ENCODE peak calls at places on chromosomes 12 and 14, in five cellular contexts. One of them, this sample, is unnamed.

GRCh38 chr12:120445911-120446909 is at the start of the genes GATC and TRIAP1:
- DNase-seq in H4: peak; percentile 78
- DNase-seq in smooth muscle cell of the brain vasculature: no peak
- DNase-seq in activated CD4-positive, alpha-beta T cell treated with anti-CD3 and anti-CD28 coated beads for 48 hours: peak; percentile 93
- DNase-seq in amygdala: peak; percentile 75
- DNase-seq in this sample: peak; percentile 91

GRCh38 chr14:59246566-59246965 is 58.1 kb downstream of the DAAM1 start:
- DNase-seq in H4: no peak
- DNase-seq in smooth muscle cell of the brain vasculature: no peak
- DNase-seq in activated CD4-positive, alpha-beta T cell treated with anti-CD3 and anti-CD28 coated beads for 48 hours: no peak
- DNase-seq in amygdala: no peak
- DNase-seq in this sample: no peak

GRCh38 chr12:48977290-48978281 is 536 bp upstream of the WNT1 start:
- DNase-seq in H4: no peak
- DNase-seq in smooth muscle cell of the brain vasculature: no peak
- DNase-seq in activated CD4-positive, alpha-beta T cell treated with anti-CD3 and anti-CD28 coated beads for 48 hours: peak; percentile 90
- DNase-seq in amygdala: no peak
- DNase-seq in this sample: peak; percentile 70

GRCh38 chr14:105665247-105665950 is 139.0 kb downstream of the TMEM121 start:
- DNase-seq in H4: no peak
- DNase-seq in smooth muscle cell of the brain vasculature: no peak
- DNase-seq in activated CD4-positive, alpha-beta T cell treated with anti-CD3 and anti-CD28 coated beads for 48 hours: no peak
- DNase-seq in amygdala: no peak
- DNase-seq in this sample: no peak

GRCh38 chr14:50961606-50962259 is 17.4 kb upstream of the PYGL start:
- DNase-seq in H4: peak; percentile 90
- DNase-seq in smooth muscle cell of the brain vasculature: no peak
- DNase-seq in activated CD4-positive, alpha-beta T cell treated with anti-CD3 and anti-CD28 coated beads for 48 hours: no peak
- DNase-seq in amygdala: no peak
- DNase-seq in this sample: peak; percentile 84

GRCh38 chr12:63977441-63977840 is 132.9 kb downstream of the SRGAP1 start:
- DNase-seq in H4: no peak
- DNase-seq in smooth muscle cell of the brain vasculature: no peak
- DNase-seq in activated CD4-positive, alpha-beta T cell treated with anti-CD3 and anti-CD28 coated beads for 48 hours: no peak
- DNase-seq in amygdala: no peak
- DNase-seq in this sample: no peak

GRCh38 chr14:37968664-37969225 is 239.0 kb upstream of the SSTR1 start:
- DNase-seq in H4: no peak
- DNase-seq in smooth muscle cell of the brain vasculature: no peak
- DNase-seq in activated CD4-positive, alpha-beta T cell treated with anti-CD3 and anti-CD28 coated beads for 48 hours: no peak
- DNase-seq in amygdala: no peak
- DNase-seq in this sample: no peak

GRCh38 chr12:112514926-112515642 is 96.3 kb downstream of the PTPN11 start:
- DNase-seq in H4: no peak
- DNase-seq in smooth muscle cell of the brain vasculature: no peak
- DNase-seq in activated CD4-positive, alpha-beta T cell treated with anti-CD3 and anti-CD28 coated beads for 48 hours: no peak
- DNase-seq in amygdala: no peak
- DNase-seq in this sample: no peak

GRCh38 chr12:42612258-42612608 is 22.7 kb upstream of the PRICKLE1 start:
- DNase-seq in H4: no peak
- DNase-seq in smooth muscle cell of the brain vasculature: no peak
- DNase-seq in activated CD4-positive, alpha-beta T cell treated with anti-CD3 and anti-CD28 coated beads for 48 hours: no peak
- DNase-seq in amygdala: no peak
- DNase-seq in this sample: no peak

GRCh38 chr12:49783917-49784676 is 42.7 kb downstream of the TMBIM6 start:
- DNase-seq in H4: peak; percentile 27
- DNase-seq in smooth muscle cell of the brain vasculature: peak; percentile 17
- DNase-seq in activated CD4-positive, alpha-beta T cell treated with anti-CD3 and anti-CD28 coated beads for 48 hours: no peak
- DNase-seq in amygdala: no peak
- DNase-seq in this sample: no peak

GRCh38 chr12:114288071-114288470 is 117.9 kb downstream of the TBX5 start:
- DNase-seq in H4: peak; percentile 50
- DNase-seq in smooth muscle cell of the brain vasculature: no peak
- DNase-seq in activated CD4-positive, alpha-beta T cell treated with anti-CD3 and anti-CD28 coated beads for 48 hours: no peak
- DNase-seq in amygdala: no peak
- DNase-seq in this sample: peak; percentile 78

GRCh38 chr12:6276936-6277615 is 33.4 kb upstream of the PLEKHG6 start:
- DNase-seq in H4: peak; percentile 46
- DNase-seq in smooth muscle cell of the brain vasculature: no peak
- DNase-seq in activated CD4-positive, alpha-beta T cell treated with anti-CD3 and anti-CD28 coated beads for 48 hours: no peak
- DNase-seq in amygdala: no peak
- DNase-seq in this sample: no peak

GRCh38 chr12:20830456-20830855 is 20.0 kb downstream of the SLCO1B3 start:
- DNase-seq in H4: no peak
- DNase-seq in smooth muscle cell of the brain vasculature: no peak
- DNase-seq in activated CD4-positive, alpha-beta T cell treated with anti-CD3 and anti-CD28 coated beads for 48 hours: no peak
- DNase-seq in amygdala: no peak
- DNase-seq in this sample: no peak

GRCh38 chr12:54033106-54033979 is 493 bp downstream of the HOXC5 start:
- DNase-seq in H4: no peak
- DNase-seq in smooth muscle cell of the brain vasculature: no peak
- DNase-seq in activated CD4-positive, alpha-beta T cell treated with anti-CD3 and anti-CD28 coated beads for 48 hours: no peak
- DNase-seq in amygdala: no peak
- DNase-seq in this sample: peak; percentile 80

GRCh38 chr12:2244013-2244861 is 191.4 kb downstream of the CACNA1C start:
- DNase-seq in H4: peak; percentile 88
- DNase-seq in smooth muscle cell of the brain vasculature: peak; percentile 92
- DNase-seq in activated CD4-positive, alpha-beta T cell treated with anti-CD3 and anti-CD28 coated beads for 48 hours: no peak
- DNase-seq in amygdala: no peak
- DNase-seq in this sample: peak; percentile 94

GRCh38 chr14:46250113-46250703 is 401.4 kb downstream of the RPL10L start:
- DNase-seq in H4: peak; percentile 25
- DNase-seq in smooth muscle cell of the brain vasculature: no peak
- DNase-seq in activated CD4-positive, alpha-beta T cell treated with anti-CD3 and anti-CD28 coated beads for 48 hours: no peak
- DNase-seq in amygdala: no peak
- DNase-seq in this sample: no peak

GRCh38 chr14:104591031-104591430 is 11.5 kb downstream of the C14orf180 start:
- DNase-seq in H4: no peak
- DNase-seq in smooth muscle cell of the brain vasculature: no peak
- DNase-seq in activated CD4-positive, alpha-beta T cell treated with anti-CD3 and anti-CD28 coated beads for 48 hours: no peak
- DNase-seq in amygdala: no peak
- DNase-seq in this sample: no peak

GRCh38 chr14:54252072-54252730 is 144.6 kb upstream of the CDKN3 start:
- DNase-seq in H4: peak; percentile 67
- DNase-seq in smooth muscle cell of the brain vasculature: peak; percentile 12
- DNase-seq in activated CD4-positive, alpha-beta T cell treated with anti-CD3 and anti-CD28 coated beads for 48 hours: no peak
- DNase-seq in amygdala: no peak
- DNase-seq in this sample: peak; percentile 89

GRCh38 chr14:25007832-25008231 is 42.1 kb downstream of the STXBP6 start:
- DNase-seq in H4: no peak
- DNase-seq in smooth muscle cell of the brain vasculature: no peak
- DNase-seq in activated CD4-positive, alpha-beta T cell treated with anti-CD3 and anti-CD28 coated beads for 48 hours: no peak
- DNase-seq in amygdala: no peak
- DNase-seq in this sample: peak; percentile 10